ENCODE peak calls at places on chromosomes 6 and 20, in six cellular contexts. T, K, X, L, S and A are unnamed samples.

GRCh38 chr20:22744341-22745193 is 160.2 kb upstream of the FOXA2 start:
- DNase-seq in T (no peak), K (no peak), X (no peak), L (peak), S (no peak), A (no peak)

GRCh38 chr6:159103396-159104162 is 58.8 kb upstream of the TAGAP start:
- DNase-seq in T (no peak), K (no peak), X (no peak), L (no peak), S (no peak), A (no peak)

GRCh38 chr6:147910254-147910653 is 401.8 kb downstream of the SAMD5 start:
- DNase-seq in T (no peak), K (no peak), X (no peak), L (no peak), S (no peak), A (no peak)

GRCh38 chr6:101116337-101116736 is 235.2 kb upstream of the ASCC3 start:
- DNase-seq in T (no peak), K (no peak), X (no peak), L (no peak), S (no peak), A (no peak)

GRCh38 chr20:21514553-21515251 is 838 bp upstream of the NKX2-2 start:
- DNase-seq in T (no peak), K (no peak), X (no peak), L (no peak), S (peak), A (no peak)

GRCh38 chr6:111765681-111766523 is 107.3 kb downstream of the FYN start:
- DNase-seq in T (no peak), K (no peak), X (no peak), L (no peak), S (no peak), A (no peak)

GRCh38 chr20:53146201-53146891 is 174.2 kb downstream of the TSHZ2 start:
- DNase-seq in T (no peak), K (no peak), X (peak), L (no peak), S (no peak), A (no peak)

GRCh38 chr6:147214248-147215227 is 10.3 kb downstream of the STXBP5 start:
- DNase-seq in T (no peak), K (no peak), X (no peak), L (no peak), S (no peak), A (no peak)

GRCh38 chr6:135904666-135905065 is 53.2 kb downstream of the PDE7B start:
- DNase-seq in T (no peak), K (no peak), X (no peak), L (peak), S (no peak), A (no peak)

GRCh38 chr20:10671221-10671849 is 2.5 kb downstream of the JAG1 start:
- DNase-seq in T (peak), K (no peak), X (peak), L (peak), S (peak), A (no peak)

GRCh38 chr6:168650686-168651085 is 209.7 kb downstream of the SMOC2 start:
- DNase-seq in T (no peak), K (no peak), X (no peak), L (no peak), S (no peak), A (no peak)

GRCh38 chr6:28725890-28726348 is 197.9 kb downstream of the TRIM27 start:
- DNase-seq in T (no peak), K (no peak), X (no peak), L (peak), S (peak), A (no peak)

GRCh38 chr6:56435326-56435725 is 187.9 kb upstream of the COL21A1 start:
- DNase-seq in T (no peak), K (no peak), X (no peak), L (no peak), S (no peak), A (no peak)

GRCh38 chr20:478949-479429 is 16.7 kb upstream of the TBC1D20 start:
- DNase-seq in T (no peak), K (no peak), X (peak), L (peak), S (peak), A (peak)

GRCh38 chr6:29419516-29419915 is 4.8 kb downstream of the OR12D1 start:
- DNase-seq in T (no peak), K (no peak), X (no peak), L (no peak), S (peak), A (no peak)

GRCh38 chr20:49990310-49990720 is 7.5 kb downstream of the SNAI1 start:
- DNase-seq in T (no peak), K (no peak), X (no peak), L (no peak), S (peak), A (no peak)

GRCh38 chr20:50464725-50465650 is 45.2 kb upstream of the PTPN1 start:
- DNase-seq in T (no peak), K (no peak), X (no peak), L (no peak), S (no peak), A (no peak)

GRCh38 chr6:132888701-132889100 is 74.3 kb downstream of the RPS12 start:
- DNase-seq in T (no peak), K (no peak), X (no peak), L (peak), S (no peak), A (no peak)

GRCh38 chr6:48535569-48535968 is 424.6 kb upstream of the PTCHD4 start:
- DNase-seq in T (no peak), K (no peak), X (no peak), L (peak), S (peak), A (peak)

DNA sequence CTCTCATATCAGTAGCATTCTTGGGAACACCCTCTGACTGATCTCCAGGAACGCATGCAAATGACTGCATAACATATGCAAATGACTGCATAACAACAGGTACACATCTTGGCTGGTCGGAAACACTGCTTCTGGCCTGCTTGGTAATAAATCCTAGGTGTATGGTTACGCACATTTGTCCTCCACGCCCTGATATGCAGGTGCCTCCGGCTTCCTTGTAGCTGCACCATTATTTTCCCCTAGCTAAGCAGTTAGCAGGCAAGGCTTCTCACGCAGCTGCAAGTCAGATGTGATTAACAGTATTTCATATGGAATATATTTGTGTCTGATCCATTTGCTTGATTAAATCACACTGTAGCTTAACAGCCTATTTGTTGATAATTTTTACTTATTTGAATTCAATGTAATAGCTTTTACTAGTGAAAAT is 5.9 kb downstream of the RPS6KA2 start:
- DNase-seq in T (no peak), K (no peak), X (no peak), L (peak), S (peak), A (no peak)
- H3K4me3 ChIP-seq in T (no peak), K (no peak), X (no peak), L (no peak), S (no peak), A (no peak)

DNA sequence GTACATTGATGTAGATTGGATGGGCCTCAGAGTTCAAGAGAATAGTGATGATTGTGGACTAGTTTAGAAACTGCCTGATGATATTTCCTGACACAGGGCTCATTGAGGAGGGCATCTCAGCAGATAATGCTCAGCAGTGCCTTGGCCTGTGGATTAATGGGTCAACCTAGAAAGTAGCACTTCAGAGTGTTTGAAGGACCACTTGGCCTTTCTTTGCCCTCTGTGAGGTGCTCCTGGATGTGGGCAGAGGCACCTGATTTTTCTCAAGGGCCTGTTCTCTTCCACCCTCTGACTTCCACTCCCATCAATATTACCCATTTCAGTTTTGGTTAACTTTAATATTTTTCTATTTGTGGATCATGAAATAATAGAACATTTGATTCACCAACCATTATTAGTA is 270.6 kb upstream of the BMP2 start:
- DNase-seq in T (no peak), K (no peak), X (no peak), L (no peak), S (no peak), A (no peak)
- H3K4me3 ChIP-seq in T (no peak), K (no peak), X (no peak), L (no peak), S (no peak), A (no peak)

DNA sequence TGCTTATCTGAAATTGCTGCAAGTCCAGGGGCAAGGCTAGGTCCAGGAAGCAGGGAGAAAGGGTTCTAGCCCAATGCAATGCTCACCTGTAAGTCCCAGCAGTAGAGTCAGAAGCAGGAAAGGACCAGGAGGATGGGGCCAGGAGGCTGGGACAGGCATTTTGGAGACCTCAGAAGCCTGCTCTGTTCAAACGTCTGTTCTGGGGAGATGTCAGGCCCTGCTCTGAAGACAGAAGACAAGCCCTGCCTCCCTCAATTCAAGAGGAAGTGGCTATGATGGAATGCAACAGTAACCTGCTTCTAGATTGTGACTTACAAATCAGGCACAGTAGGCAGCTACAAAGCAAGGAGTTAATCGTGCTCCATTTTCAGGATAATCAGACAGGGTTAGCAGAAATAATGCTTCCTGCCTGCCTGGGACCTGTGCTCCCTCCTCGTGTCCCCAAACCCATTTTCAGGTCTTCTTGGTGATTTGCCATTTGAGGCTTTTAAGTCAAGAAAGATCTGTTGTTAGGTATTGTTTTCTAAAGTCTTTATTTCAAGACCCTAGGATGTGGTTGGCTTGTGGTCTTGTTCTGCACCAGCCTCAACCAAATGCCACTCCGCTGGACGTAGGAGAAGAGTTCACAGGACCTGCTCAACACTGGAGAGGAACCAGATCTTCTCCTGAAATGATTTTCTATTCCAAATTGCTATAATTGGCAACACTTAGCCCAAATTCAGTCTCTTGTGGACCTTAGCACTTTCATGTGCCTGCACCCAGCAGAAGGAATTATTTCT is at the start of gene SIRPG:
- DNase-seq in T (no peak), K (no peak), X (no peak), L (no peak), S (no peak), A (peak)
- H3K4me3 ChIP-seq in T (no peak), K (peak), X (no peak), L (no peak), S (no peak), A (peak)

GRCh38 chr6:130431346-130431745 is 65.5 kb downstream of the TMEM200A start:
- DNase-seq in T (no peak), K (no peak), X (no peak), L (no peak), S (peak), A (no peak)
- H3K4me3 ChIP-seq in T (no peak), K (no peak), X (no peak), L (no peak), S (no peak), A (no peak)

DNA sequence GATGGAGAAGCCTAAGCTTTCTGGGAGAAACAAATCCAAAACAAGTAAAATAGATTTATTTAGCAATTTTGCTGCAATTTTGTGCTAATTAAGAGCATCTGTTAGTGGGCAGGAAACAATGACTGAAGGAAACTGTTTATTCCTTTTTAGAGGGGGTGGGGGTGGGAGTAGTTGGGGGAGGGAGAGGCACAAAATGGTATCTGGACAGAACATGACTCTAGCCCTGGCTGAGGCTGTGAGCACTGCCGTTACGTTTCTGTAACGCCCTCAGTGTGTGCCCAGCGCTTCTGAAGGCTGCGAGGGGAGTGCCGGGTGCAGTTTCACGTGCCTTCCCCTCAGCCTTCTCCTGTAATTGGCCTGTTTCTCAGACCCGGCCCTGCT is 28.8 kb downstream of the METTL24 start:
- DNase-seq in T (no peak), K (no peak), X (no peak), L (no peak), S (no peak), A (no peak)
- H3K4me3 ChIP-seq in T (peak), K (no peak), X (no peak), L (peak), S (no peak), A (no peak)

DNA sequence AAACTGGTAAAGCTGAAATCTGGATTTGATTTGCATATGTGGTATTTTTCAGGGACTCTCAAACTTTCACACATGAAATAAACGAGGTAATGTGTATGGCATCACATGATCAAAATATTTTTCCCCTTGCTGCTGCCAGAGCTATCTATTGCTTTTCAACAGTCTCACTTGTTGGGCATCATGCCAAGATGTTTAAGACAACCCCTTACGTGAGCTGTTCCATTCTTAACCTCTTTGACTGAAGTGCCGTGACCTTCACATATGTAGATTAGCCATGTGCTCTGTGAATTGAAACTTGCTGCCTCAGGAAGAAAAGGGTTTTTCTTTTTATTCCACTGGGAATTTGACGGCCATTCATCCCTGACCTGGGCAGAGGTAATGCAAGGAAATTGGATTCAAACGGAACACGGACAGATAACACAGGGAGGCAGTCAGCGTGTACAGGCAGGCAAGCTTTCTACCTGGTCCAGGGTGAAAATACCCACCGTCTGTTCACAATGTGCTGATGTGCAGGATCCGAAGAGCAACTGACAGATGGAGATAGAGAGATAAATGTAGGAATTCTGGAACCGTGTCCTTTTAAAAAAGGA is 14.2 kb downstream of the ARID1B start:
- DNase-seq in T (no peak), K (no peak), X (peak), L (peak), S (peak), A (peak)
- H3K4me3 ChIP-seq in T (no peak), K (no peak), X (peak), L (no peak), S (no peak), A (no peak)

DNA sequence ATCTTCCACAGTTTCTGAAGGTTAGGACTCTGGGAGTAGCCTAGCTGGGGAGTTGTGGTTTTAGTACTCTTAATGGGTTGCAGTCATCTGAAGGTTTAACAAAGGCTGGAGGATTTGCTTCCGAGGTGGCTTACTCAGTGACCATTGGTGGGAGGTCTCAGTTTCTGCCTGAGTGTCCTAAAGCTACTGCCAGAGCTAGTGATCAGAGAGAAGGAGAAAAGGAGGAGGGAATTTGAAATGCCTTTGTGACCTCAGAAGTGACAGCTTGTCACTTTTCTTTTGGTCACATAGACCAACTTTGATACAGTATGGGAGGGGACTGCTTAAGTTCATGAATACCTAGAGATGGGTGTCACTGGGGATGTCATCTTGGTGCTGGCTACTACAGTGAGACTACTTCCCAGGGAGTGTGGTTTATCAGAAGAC is 41.3 kb downstream of the NCOA3 start:
- DNase-seq in T (no peak), K (no peak), X (peak), L (no peak), S (no peak), A (no peak)
- H3K4me3 ChIP-seq in T (no peak), K (no peak), X (no peak), L (no peak), S (no peak), A (no peak)

GRCh38 chr6:134170844-134171243 is 118.4 kb upstream of the SLC2A12 start:
- DNase-seq in T (no peak), K (no peak), X (no peak), L (no peak), S (no peak), A (no peak)
- H3K4me3 ChIP-seq in T (no peak), K (no peak), X (no peak), L (peak), S (no peak), A (no peak)

GRCh38 chr6:163460307-163460782 is 45.8 kb downstream of the QKI start:
- DNase-seq in T (no peak), K (no peak), X (peak), L (peak), S (peak), A (peak)
- H3K4me3 ChIP-seq in T (peak), K (peak), X (peak), L (peak), S (no peak), A (peak)